ENCODE peak calls at places on chromosomes 12 and 14, in four cellular contexts. D, S, Y and V are unnamed samples.

GRCh38 chr14:21072781-21073339 is 2.8 kb downstream of the ARHGEF40 start:
- DNase-seq in D (no peak), S (no peak), Y (peak; percentile 66), V (no peak)

GRCh38 chr12:11638271-11638916 is 11.1 kb upstream of the ETV6 start:
- DNase-seq in D (no peak), S (no peak), Y (no peak), V (no peak)

GRCh38 chr12:6062427-6063378 is 61.8 kb downstream of the VWF start:
- DNase-seq in D (no peak), S (no peak), Y (peak; percentile 69), V (peak; percentile 66)

GRCh38 chr14:94048676-94049624 is 22.8 kb downstream of the OTUB2 start:
- DNase-seq in D (peak; percentile 59), S (no peak), Y (no peak), V (no peak)

GRCh38 chr12:21906919-21907642 is 34.1 kb downstream of the ABCC9 start:
- DNase-seq in D (no peak), S (peak; percentile 30), Y (no peak), V (no peak)

GRCh38 chr12:30968211-30968610 is 41.7 kb downstream of the TSPAN11 start:
- DNase-seq in D (no peak), S (no peak), Y (no peak), V (no peak)

GRCh38 chr12:107105410-107105703 is 12.0 kb upstream of the CRY1 start:
- DNase-seq in D (no peak), S (no peak), Y (no peak), V (no peak)

GRCh38 chr12:42696424-42697149 is 107.0 kb upstream of the PRICKLE1 start:
- DNase-seq in D (peak; percentile 88), S (peak; percentile 87), Y (peak; percentile 58), V (peak; percentile 92)

GRCh38 chr12:30614031-30614430 is 81.6 kb downstream of the IPO8 start:
- DNase-seq in D (no peak), S (no peak), Y (no peak), V (no peak)

GRCh38 chr12:30726647-30727046 is 28.1 kb downstream of the CAPRIN2 start:
- DNase-seq in D (no peak), S (no peak), Y (no peak), V (no peak)

GRCh38 chr14:105123266-105123665 is 45.3 kb downstream of the JAG2 start:
- DNase-seq in D (no peak), S (no peak), Y (no peak), V (no peak)

GRCh38 chr14:90553921-90554336 is 157.1 kb downstream of the CALM1 start:
- DNase-seq in D (no peak), S (no peak), Y (no peak), V (no peak)

GRCh38 chr14:31505411-31505810 is 17.6 kb upstream of the GPR33 start:
- DNase-seq in D (no peak), S (peak; percentile 74), Y (no peak), V (peak; percentile 74)

GRCh38 chr12:123960856-123961255 is 11.8 kb downstream of the CCDC92 start:
- DNase-seq in D (no peak), S (no peak), Y (no peak), V (no peak)

GRCh38 chr12:124762791-124763593 is 100.7 kb downstream of the SCARB1 start:
- DNase-seq in D (no peak), S (peak; percentile 80), Y (no peak), V (no peak)

GRCh38 chr12:106304001-106304421 is 1.5 kb downstream of the TCP11L2 start:
- DNase-seq in D (no peak), S (no peak), Y (no peak), V (no peak)

GRCh38 chr14:26427059-26427458 is 170.8 kb downstream of the NOVA1 start:
- DNase-seq in D (no peak), S (peak; percentile 76), Y (no peak), V (peak; percentile 91)

GRCh38 chr12:83186437-83186836 is 499.7 kb downstream of the TMTC2 start:
- DNase-seq in D (no peak), S (no peak), Y (no peak), V (no peak)

GRCh38 chr12:90622431-90622830 is 332.5 kb downstream of the CCER1 start:
- DNase-seq in D (no peak), S (peak; percentile 31), Y (no peak), V (peak; percentile 36)

GRCh38 chr12:58764100-58764953 is 156.0 kb downstream of the LRIG3 start:
- DNase-seq in D (no peak), S (peak; percentile 59), Y (no peak), V (peak; percentile 34)

GRCh38 chr12:104669851-104670337 is 213.1 kb downstream of the CHST11 start:
- DNase-seq in D (no peak), S (peak; percentile 57), Y (peak; percentile 56), V (no peak)

GRCh38 chr12:39319180-39319579 is 123.7 kb downstream of the KIF21A start:
- DNase-seq in D (no peak), S (no peak), Y (no peak), V (no peak)

GRCh38 chr12:102454808-102455760 is 25.3 kb downstream of the IGF1 start:
- DNase-seq in D (peak; percentile 67), S (no peak), Y (peak; percentile 13), V (peak; percentile 38)

GRCh38 chr14:35959835-35960234 is 133.7 kb downstream of the BRMS1L start:
- DNase-seq in D (no peak), S (no peak), Y (no peak), V (no peak)

GRCh38 chr12:87784350-87784749 is 244.9 kb downstream of the C12orf50 start:
- DNase-seq in D (no peak), S (no peak), Y (no peak), V (no peak)

DNA sequence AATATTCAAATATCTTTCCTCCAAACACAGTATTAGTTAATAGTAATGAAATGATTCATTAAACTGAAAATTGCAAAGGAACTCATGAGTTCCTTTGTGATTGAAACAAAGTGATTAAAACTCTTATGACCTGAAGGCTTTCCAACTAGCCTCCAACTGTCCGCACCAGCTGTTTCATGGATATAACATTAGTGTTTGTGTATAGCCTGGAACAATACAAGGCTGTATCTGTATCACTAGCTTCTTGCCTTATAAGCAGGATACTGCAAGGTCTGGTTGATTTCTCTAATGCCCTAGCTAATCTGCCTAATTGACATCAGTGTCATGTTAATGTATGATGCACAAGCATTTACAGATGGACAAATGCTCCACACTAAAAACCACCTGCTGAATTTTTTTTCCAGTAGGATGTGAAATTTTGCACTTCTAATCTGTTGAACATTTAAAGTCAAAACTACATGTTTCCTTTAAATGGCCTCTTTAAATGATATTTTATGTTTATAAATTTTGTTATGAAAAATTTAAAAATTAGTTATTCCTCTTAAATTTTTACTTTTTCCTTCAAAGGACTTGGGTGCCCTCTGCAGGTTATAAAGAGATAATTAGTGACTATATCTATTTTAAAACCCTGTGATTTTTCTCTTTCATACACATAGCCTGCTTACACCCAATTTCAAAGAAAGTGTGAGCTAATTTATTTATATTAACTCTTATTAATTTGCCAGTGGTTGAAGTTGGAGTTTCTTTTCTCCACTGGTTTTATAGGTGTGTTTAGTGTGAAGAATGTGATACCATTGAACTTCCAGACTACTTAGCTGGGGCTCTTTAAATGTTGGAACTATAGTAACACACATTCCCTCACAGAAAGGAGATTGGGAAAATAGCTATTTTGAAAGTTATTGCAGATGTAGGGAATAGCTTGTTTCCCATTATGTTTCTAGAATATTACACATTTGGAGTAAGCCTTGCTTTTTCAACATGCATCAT is 25.4 kb downstream of the AP5M1 start:
- DNase-seq in D (no peak), S (peak; percentile 3), Y (no peak), V (peak; percentile 49)
- TF ChIP-seq CTCF in D (peak; percentile 28), S (peak; percentile 13), Y (no peak), V (peak; percentile 41)

GRCh38 chr12:8828514-8829127 is 6.2 kb downstream of the A2ML1 start:
- DNase-seq in D (no peak), S (peak; percentile 6), Y (no peak), V (no peak)

GRCh38 chr12:8819676-8819980 is 2.8 kb upstream of the A2ML1 start:
- DNase-seq in D (no peak), S (peak; percentile 14), Y (no peak), V (peak; percentile 30)

GRCh38 chr12:8827551-8828347 is 5.3 kb downstream of the A2ML1 start:
- DNase-seq in D (no peak), S (no peak), Y (no peak), V (no peak)

GRCh38 chr12:8822298-8822697 is at the start of gene A2ML1:
- DNase-seq in D (no peak), S (no peak), Y (no peak), V (no peak)

GRCh38 chr12:8823565-8824300 is 1.3 kb downstream of the A2ML1 start:
- DNase-seq in D (no peak), S (peak; percentile 16), Y (no peak), V (peak; percentile 43)
- TF ChIP-seq CTCF in D (peak; percentile 89), S (peak; percentile 42), Y (no peak), V (peak; percentile 62)

DNA sequence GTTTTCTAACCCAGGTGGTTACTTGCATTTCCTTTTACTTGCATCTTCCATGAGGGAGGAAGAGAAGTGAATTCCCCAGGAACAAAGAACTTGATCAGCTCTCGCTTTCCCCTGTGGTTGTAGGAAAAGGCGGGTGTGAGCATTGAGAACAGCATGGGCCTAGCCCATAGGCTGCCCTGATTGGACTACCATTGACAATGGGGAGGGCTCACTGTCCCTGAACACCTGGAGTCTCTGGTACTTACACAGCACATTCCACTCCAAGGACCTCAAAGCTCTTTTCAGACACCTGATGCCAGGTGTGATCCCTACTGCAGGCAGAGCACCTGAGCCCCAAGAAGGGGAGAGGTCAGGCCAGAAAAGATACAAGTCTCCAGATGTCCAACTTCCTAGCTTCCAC is 25.0 kb downstream of the MAX start:
- DNase-seq in D (no peak), S (no peak), Y (no peak), V (no peak)
- TF ChIP-seq CTCF in D (no peak), S (no peak), Y (no peak), V (no peak)

GRCh38 chr12:3164454-3165310 is 87.5 kb downstream of the TSPAN9 start:
- DNase-seq in D (no peak), S (no peak), Y (no peak), V (peak; percentile 13)
- TF ChIP-seq CTCF in D (no peak), S (no peak), Y (no peak), V (no peak)

DNA sequence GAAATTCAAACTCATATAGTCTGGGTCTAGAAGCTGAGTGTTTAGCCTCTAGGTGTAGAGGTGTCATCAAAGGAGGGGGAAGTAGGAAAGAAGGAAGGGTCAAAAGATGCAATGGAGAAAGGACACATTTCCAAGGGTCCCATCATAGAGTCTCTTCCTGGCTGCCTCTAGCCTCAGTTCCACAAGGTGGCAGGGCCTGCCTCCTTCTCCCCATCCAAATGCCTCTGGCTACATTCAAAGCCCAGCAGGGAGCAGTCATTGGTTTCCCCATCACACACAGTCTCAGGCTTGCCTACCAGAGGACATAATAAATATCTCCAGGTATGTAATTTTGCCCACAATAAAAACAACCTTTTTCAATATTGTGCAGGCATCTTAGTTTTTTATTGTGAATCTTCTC is 2.1 kb upstream of the CCT2 start:
- DNase-seq in D (no peak), S (no peak), Y (no peak), V (no peak)
- TF ChIP-seq CTCF in D (no peak), S (no peak), Y (no peak), V (no peak)

GRCh38 chr12:26245175-26245942 is 50.0 kb downstream of the SSPN start:
- DNase-seq in D (no peak), S (no peak), Y (no peak), V (no peak)
- TF ChIP-seq CTCF in D (no peak), S (no peak), Y (no peak), V (no peak)